ENCODE peak calls at places on chromosomes 13 and 19, in seven cellular contexts. One of them, this sample, is unnamed.

GRCh38 chr13:71864981-71865857 is 1.8 kb downstream of the DACH1 start:
- DNase-seq in K562: no peak
- DNase-seq in A549: no peak
- DNase-seq in endothelial cell of umbilical vein: peak
- DNase-seq in HepG2: no peak
- DNase-seq in HCT116: no peak
- DNase-seq in H1: no peak
- DNase-seq in this sample: peak

GRCh38 chr13:46964789-46965527 is 68.1 kb upstream of the HTR2A start:
- DNase-seq in K562: no peak
- DNase-seq in A549: no peak
- DNase-seq in endothelial cell of umbilical vein: no peak
- DNase-seq in HepG2: no peak
- DNase-seq in HCT116: no peak
- DNase-seq in H1: no peak
- DNase-seq in this sample: no peak

GRCh38 chr19:46716672-46717033 is 261 bp downstream of the PRKD2 start:
- DNase-seq in K562: peak
- DNase-seq in A549: no peak
- DNase-seq in endothelial cell of umbilical vein: no peak
- DNase-seq in HepG2: no peak
- DNase-seq in HCT116: no peak
- DNase-seq in H1: no peak
- DNase-seq in this sample: no peak

GRCh38 chr19:53912653-53913052 is 3.6 kb downstream of the CACNG7 start:
- DNase-seq in K562: peak
- DNase-seq in A549: peak
- DNase-seq in endothelial cell of umbilical vein: no peak
- DNase-seq in HepG2: no peak
- DNase-seq in HCT116: no peak
- DNase-seq in H1: no peak
- DNase-seq in this sample: peak

GRCh38 chr19:10565028-10565566 is 713 bp downstream of the KRI1 start:
- DNase-seq in K562: peak
- DNase-seq in A549: peak
- DNase-seq in endothelial cell of umbilical vein: peak
- DNase-seq in HepG2: no peak
- DNase-seq in HCT116: no peak
- DNase-seq in H1: no peak
- DNase-seq in this sample: peak

GRCh38 chr19:47176627-47177090 is 46.0 kb downstream of the SAE1 start:
- DNase-seq in K562: no peak
- DNase-seq in A549: no peak
- DNase-seq in endothelial cell of umbilical vein: peak
- DNase-seq in HepG2: no peak
- DNase-seq in HCT116: no peak
- DNase-seq in H1: no peak
- DNase-seq in this sample: peak

GRCh38 chr19:17576758-17577532 is 21.5 kb downstream of the COLGALT1 start:
- DNase-seq in K562: peak
- DNase-seq in A549: peak
- DNase-seq in endothelial cell of umbilical vein: no peak
- DNase-seq in HepG2: no peak
- DNase-seq in HCT116: peak
- DNase-seq in H1: peak
- DNase-seq in this sample: peak

GRCh38 chr13:27259831-27260230 is 8.5 kb downstream of the RPL21 start:
- DNase-seq in K562: no peak
- DNase-seq in A549: no peak
- DNase-seq in endothelial cell of umbilical vein: peak
- DNase-seq in HepG2: no peak
- DNase-seq in HCT116: no peak
- DNase-seq in H1: no peak
- DNase-seq in this sample: no peak

GRCh38 chr19:51873097-51873496 is 14.7 kb downstream of the ZNF577 start:
- DNase-seq in K562: no peak
- DNase-seq in A549: no peak
- DNase-seq in endothelial cell of umbilical vein: no peak
- DNase-seq in HepG2: no peak
- DNase-seq in HCT116: no peak
- DNase-seq in H1: no peak
- DNase-seq in this sample: no peak

GRCh38 chr13:42990991-42991891 is 800 bp downstream of the EPSTI1 start:
- DNase-seq in K562: no peak
- DNase-seq in A549: no peak
- DNase-seq in endothelial cell of umbilical vein: no peak
- DNase-seq in HepG2: no peak
- DNase-seq in HCT116: no peak
- DNase-seq in H1: no peak
- DNase-seq in this sample: no peak

GRCh38 chr19:49761625-49762311 is 1.3 kb downstream of the TSKS start:
- DNase-seq in K562: peak
- DNase-seq in A549: peak
- DNase-seq in endothelial cell of umbilical vein: no peak
- DNase-seq in HepG2: peak
- DNase-seq in HCT116: no peak
- DNase-seq in H1: no peak
- DNase-seq in this sample: peak

GRCh38 chr13:80379245-80379644 is 38.3 kb upstream of the SPRY2 start:
- DNase-seq in K562: no peak
- DNase-seq in A549: peak
- DNase-seq in endothelial cell of umbilical vein: no peak
- DNase-seq in HepG2: no peak
- DNase-seq in HCT116: no peak
- DNase-seq in H1: no peak
- DNase-seq in this sample: no peak

GRCh38 chr13:102580552-102581169 is 16.1 kb upstream of the TPP2 start:
- DNase-seq in K562: peak
- DNase-seq in A549: peak
- DNase-seq in endothelial cell of umbilical vein: peak
- DNase-seq in HepG2: peak
- DNase-seq in HCT116: peak
- DNase-seq in H1: no peak
- DNase-seq in this sample: peak

GRCh38 chr19:35125746-35126623 is 8.9 kb downstream of the LGI4 start:
- DNase-seq in K562: no peak
- DNase-seq in A549: no peak
- DNase-seq in endothelial cell of umbilical vein: no peak
- DNase-seq in HepG2: no peak
- DNase-seq in HCT116: no peak
- DNase-seq in H1: no peak
- DNase-seq in this sample: no peak

GRCh38 chr19:2852598-2852997 is 11.3 kb downstream of the ZNF555 start:
- DNase-seq in K562: no peak
- DNase-seq in A549: no peak
- DNase-seq in endothelial cell of umbilical vein: no peak
- DNase-seq in HepG2: no peak
- DNase-seq in HCT116: no peak
- DNase-seq in H1: no peak
- DNase-seq in this sample: no peak

GRCh38 chr19:54275951-54276350 is 5.0 kb downstream of the LILRB2 start:
- DNase-seq in K562: no peak
- DNase-seq in A549: no peak
- DNase-seq in endothelial cell of umbilical vein: no peak
- DNase-seq in HepG2: no peak
- DNase-seq in HCT116: no peak
- DNase-seq in H1: no peak
- DNase-seq in this sample: no peak

GRCh38 chr19:22257381-22257780 is 28.9 kb upstream of the ZNF729 start:
- DNase-seq in K562: no peak
- DNase-seq in A549: no peak
- DNase-seq in endothelial cell of umbilical vein: no peak
- DNase-seq in HepG2: no peak
- DNase-seq in HCT116: no peak
- DNase-seq in H1: no peak
- DNase-seq in this sample: no peak

GRCh38 chr13:80069374-80069773 is 271.6 kb downstream of the SPRY2 start:
- DNase-seq in K562: no peak
- DNase-seq in A549: no peak
- DNase-seq in endothelial cell of umbilical vein: no peak
- DNase-seq in HepG2: no peak
- DNase-seq in HCT116: no peak
- DNase-seq in H1: no peak
- DNase-seq in this sample: no peak

GRCh38 chr19:11505032-11505503 is 571 bp downstream of the ZNF653 start:
- DNase-seq in K562: peak
- DNase-seq in A549: peak
- DNase-seq in endothelial cell of umbilical vein: peak
- DNase-seq in HepG2: peak
- DNase-seq in HCT116: peak
- DNase-seq in H1: peak
- DNase-seq in this sample: peak

GRCh38 chr19:10091892-10092641 is 6.0 kb downstream of the SHFL start:
- DNase-seq in K562: peak
- DNase-seq in A549: no peak
- DNase-seq in endothelial cell of umbilical vein: no peak
- DNase-seq in HepG2: no peak
- DNase-seq in HCT116: no peak
- DNase-seq in H1: no peak
- DNase-seq in this sample: peak

GRCh38 chr19:57512845-57513244 is 13.1 kb downstream of the ZNF773 start:
- DNase-seq in K562: no peak
- DNase-seq in A549: peak
- DNase-seq in endothelial cell of umbilical vein: no peak
- DNase-seq in HepG2: no peak
- DNase-seq in HCT116: no peak
- DNase-seq in H1: no peak
- DNase-seq in this sample: peak

GRCh38 chr19:39940221-39940833 is 5.9 kb upstream of the FCGBP start:
- DNase-seq in K562: no peak
- DNase-seq in A549: no peak
- DNase-seq in endothelial cell of umbilical vein: no peak
- DNase-seq in HepG2: no peak
- DNase-seq in HCT116: no peak
- DNase-seq in H1: no peak
- DNase-seq in this sample: no peak

GRCh38 chr19:45508931-45509691 is 1.8 kb downstream of the VASP start:
- DNase-seq in K562: peak
- DNase-seq in A549: peak
- DNase-seq in endothelial cell of umbilical vein: peak
- DNase-seq in HepG2: peak
- DNase-seq in HCT116: no peak
- DNase-seq in H1: no peak
- DNase-seq in this sample: peak

GRCh38 chr19:34508540-34508939 is 27.0 kb downstream of the WTIP start:
- DNase-seq in K562: peak
- DNase-seq in A549: no peak
- DNase-seq in endothelial cell of umbilical vein: no peak
- DNase-seq in HepG2: no peak
- DNase-seq in HCT116: no peak
- DNase-seq in H1: no peak
- DNase-seq in this sample: no peak

GRCh38 chr19:1087813-1088418 is 7.3 kb downstream of the POLR2E start:
- DNase-seq in K562: no peak
- DNase-seq in A549: no peak
- DNase-seq in endothelial cell of umbilical vein: no peak
- DNase-seq in HepG2: no peak
- DNase-seq in HCT116: no peak
- DNase-seq in H1: no peak
- DNase-seq in this sample: peak
- TF ChIP-seq MAX in K562: no peak
- TF ChIP-seq MAX in A549: no peak
- TF ChIP-seq MAX in endothelial cell of umbilical vein: no peak
- TF ChIP-seq MAX in HepG2: no peak
- TF ChIP-seq MAX in HCT116: no peak
- TF ChIP-seq MAX in H1: no peak
- TF ChIP-seq MAX in this sample: peak

GRCh38 chr19:1238373-1239303 is 833 bp upstream of the CBARP start:
- DNase-seq in K562: no peak
- DNase-seq in A549: no peak
- DNase-seq in endothelial cell of umbilical vein: no peak
- DNase-seq in HepG2: no peak
- DNase-seq in HCT116: no peak
- DNase-seq in H1: no peak
- DNase-seq in this sample: no peak
- H3K4me3 ChIP-seq in K562: peak
- H3K4me3 ChIP-seq in A549: peak
- H3K4me3 ChIP-seq in endothelial cell of umbilical vein: no peak
- H3K4me3 ChIP-seq in HepG2: peak
- H3K4me3 ChIP-seq in HCT116: peak
- H3K4me3 ChIP-seq in H1: peak
- H3K4me3 ChIP-seq in this sample: no peak

DNA sequence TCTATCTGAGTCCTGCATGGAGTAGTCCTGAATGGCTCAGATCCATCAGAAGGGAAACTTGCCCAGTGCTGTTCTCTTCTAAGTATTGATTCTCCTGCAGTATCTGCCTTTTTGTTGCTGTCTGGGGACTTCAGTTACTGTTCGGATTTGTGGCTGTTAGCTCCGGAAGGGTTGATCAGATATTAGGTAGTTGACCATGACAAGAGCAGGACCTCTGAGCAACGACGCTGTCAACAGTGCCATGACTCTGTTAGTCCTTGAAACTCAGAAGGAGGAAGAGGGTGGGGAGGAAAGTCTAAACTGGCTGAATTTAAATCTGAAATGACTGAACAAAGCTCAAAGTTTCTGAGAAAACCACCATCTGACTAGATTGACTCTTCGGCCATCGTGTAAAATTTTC is 42.2 kb downstream of the CCNE1 start:
- DNase-seq in K562: peak
- DNase-seq in A549: no peak
- DNase-seq in endothelial cell of umbilical vein: no peak
- DNase-seq in HepG2: no peak
- DNase-seq in HCT116: no peak
- DNase-seq in H1: no peak
- DNase-seq in this sample: no peak
- TF ChIP-seq POLR2A in K562: no peak
- TF ChIP-seq POLR2A in A549: no peak
- TF ChIP-seq POLR2A in endothelial cell of umbilical vein: no peak
- TF ChIP-seq POLR2A in HepG2: no peak
- TF ChIP-seq POLR2A in HCT116: no peak
- TF ChIP-seq POLR2A in H1: no peak
- TF ChIP-seq POLR2A in this sample: no peak

GRCh38 chr19:19405919-19406877 is 723 bp downstream of the GATAD2A start:
- DNase-seq in K562: peak
- DNase-seq in A549: peak
- DNase-seq in endothelial cell of umbilical vein: peak
- DNase-seq in HepG2: no peak
- DNase-seq in HCT116: no peak
- DNase-seq in H1: no peak
- DNase-seq in this sample: peak
- TF ChIP-seq MAX in K562: no peak
- TF ChIP-seq MAX in A549: peak
- TF ChIP-seq MAX in endothelial cell of umbilical vein: no peak
- TF ChIP-seq MAX in HepG2: no peak
- TF ChIP-seq MAX in HCT116: no peak
- TF ChIP-seq MAX in H1: peak
- TF ChIP-seq MAX in this sample: peak

This sample was measured in NB4.